ENCODE peak calls at places on chromosomes 7 and 10, in six cellular contexts. One of them, this sample, is unnamed.

GRCh38 chr10:48684792-48685651 is at the start of gene WDFY4:
- DNase-seq in HTR-8/SVneo: no peak
- DNase-seq in GM03348: no peak
- DNase-seq in GM12865: peak
- DNase-seq in renal cortical epithelial cell: no peak
- DNase-seq in OCI-LY7: peak
- DNase-seq in this sample: peak

GRCh38 chr10:30434273-30435067 is 486 bp downstream of the MAP3K8 start:
- DNase-seq in renal cortical epithelial cell: peak
- DNase-seq in HTR-8/SVneo: peak
- DNase-seq in GM12865: peak
- DNase-seq in GM03348: peak
- DNase-seq in OCI-LY7: peak
- DNase-seq in this sample: peak

GRCh38 chr10:110872984-110873569 is 1.3 kb downstream of the PDCD4 start:
- DNase-seq in GM03348: no peak
- DNase-seq in renal cortical epithelial cell: peak
- DNase-seq in OCI-LY7: no peak
- DNase-seq in HTR-8/SVneo: no peak
- DNase-seq in GM12865: no peak
- DNase-seq in this sample: no peak

GRCh38 chr7:14934831-14935230 is 32.3 kb upstream of the DGKB start:
- DNase-seq in renal cortical epithelial cell: no peak
- DNase-seq in OCI-LY7: no peak
- DNase-seq in HTR-8/SVneo: no peak
- DNase-seq in GM03348: no peak
- DNase-seq in GM12865: no peak
- DNase-seq in this sample: no peak

GRCh38 chr7:30093351-30094019 is 41.3 kb upstream of the MTURN start:
- DNase-seq in OCI-LY7: no peak
- DNase-seq in renal cortical epithelial cell: peak
- DNase-seq in HTR-8/SVneo: no peak
- DNase-seq in GM03348: peak
- DNase-seq in GM12865: no peak
- DNase-seq in this sample: no peak

GRCh38 chr10:116974442-116975005 is 30.5 kb downstream of the SHTN1 start:
- DNase-seq in GM03348: peak
- DNase-seq in renal cortical epithelial cell: peak
- DNase-seq in HTR-8/SVneo: peak
- DNase-seq in GM12865: no peak
- DNase-seq in OCI-LY7: no peak
- DNase-seq in this sample: no peak

GRCh38 chr10:13099144-13099665 is 758 bp upstream of the OPTN start:
- DNase-seq in HTR-8/SVneo: peak
- DNase-seq in GM03348: peak
- DNase-seq in OCI-LY7: peak
- DNase-seq in GM12865: peak
- DNase-seq in renal cortical epithelial cell: peak
- DNase-seq in this sample: peak

GRCh38 chr7:139915864-139916716 is 87.0 kb downstream of the TBXAS1 start:
- DNase-seq in renal cortical epithelial cell: peak
- DNase-seq in OCI-LY7: peak
- DNase-seq in HTR-8/SVneo: peak
- DNase-seq in GM12865: peak
- DNase-seq in GM03348: peak
- DNase-seq in this sample: peak

GRCh38 chr7:44796034-44796503 is 412 bp upstream of the PPIA start:
- DNase-seq in HTR-8/SVneo: peak
- DNase-seq in GM03348: peak
- DNase-seq in renal cortical epithelial cell: no peak
- DNase-seq in GM12865: no peak
- DNase-seq in OCI-LY7: peak
- DNase-seq in this sample: no peak

GRCh38 chr7:155206286-155207020 is 91.2 kb upstream of the INSIG1 start:
- DNase-seq in GM12865: peak
- DNase-seq in OCI-LY7: peak
- DNase-seq in GM03348: peak
- DNase-seq in HTR-8/SVneo: no peak
- DNase-seq in renal cortical epithelial cell: peak
- DNase-seq in this sample: peak

GRCh38 chr7:75662579-75663301 is 76.0 kb downstream of the HIP1 start:
- DNase-seq in GM03348: no peak
- DNase-seq in renal cortical epithelial cell: no peak
- DNase-seq in GM12865: peak
- DNase-seq in HTR-8/SVneo: no peak
- DNase-seq in OCI-LY7: peak
- DNase-seq in this sample: peak

GRCh38 chr10:16700331-16700730 is 116.9 kb downstream of the RSU1 start:
- DNase-seq in GM03348: no peak
- DNase-seq in renal cortical epithelial cell: no peak
- DNase-seq in HTR-8/SVneo: no peak
- DNase-seq in OCI-LY7: no peak
- DNase-seq in GM12865: no peak
- DNase-seq in this sample: no peak

GRCh38 chr7:101784275-101785127 is 32.9 kb upstream of the CUX1 start:
- DNase-seq in OCI-LY7: no peak
- DNase-seq in HTR-8/SVneo: no peak
- DNase-seq in GM03348: peak
- DNase-seq in GM12865: no peak
- DNase-seq in renal cortical epithelial cell: no peak
- DNase-seq in this sample: no peak

GRCh38 chr7:155456772-155457543 is 971 bp upstream of the EN2 start:
- DNase-seq in renal cortical epithelial cell: no peak
- DNase-seq in OCI-LY7: no peak
- DNase-seq in GM12865: no peak
- DNase-seq in GM03348: peak
- DNase-seq in HTR-8/SVneo: no peak
- DNase-seq in this sample: peak

GRCh38 chr7:128030999-128031681 is at the start of gene LRRC4:
- DNase-seq in GM12865: peak
- DNase-seq in OCI-LY7: peak
- DNase-seq in renal cortical epithelial cell: no peak
- DNase-seq in HTR-8/SVneo: peak
- DNase-seq in GM03348: peak
- DNase-seq in this sample: peak

GRCh38 chr7:132004528-132004927 is 448.1 kb upstream of the PODXL start:
- DNase-seq in GM03348: peak
- DNase-seq in OCI-LY7: no peak
- DNase-seq in HTR-8/SVneo: no peak
- DNase-seq in GM12865: no peak
- DNase-seq in renal cortical epithelial cell: no peak
- DNase-seq in this sample: no peak

GRCh38 chr10:117476716-117477115 is 65.8 kb upstream of the EMX2 start:
- DNase-seq in GM12865: no peak
- DNase-seq in GM03348: peak
- DNase-seq in renal cortical epithelial cell: no peak
- DNase-seq in OCI-LY7: no peak
- DNase-seq in HTR-8/SVneo: no peak
- DNase-seq in this sample: no peak

GRCh38 chr10:132326925-132327324 is 5.1 kb upstream of the LRRC27 start:
- DNase-seq in OCI-LY7: no peak
- DNase-seq in GM03348: no peak
- DNase-seq in renal cortical epithelial cell: no peak
- DNase-seq in GM12865: peak
- DNase-seq in HTR-8/SVneo: no peak
- DNase-seq in this sample: no peak

GRCh38 chr7:73585196-73585595 is 6.8 kb upstream of the TBL2 start:
- DNase-seq in GM03348: no peak
- DNase-seq in HTR-8/SVneo: no peak
- DNase-seq in GM12865: no peak
- DNase-seq in renal cortical epithelial cell: no peak
- DNase-seq in OCI-LY7: no peak
- DNase-seq in this sample: no peak

GRCh38 chr10:78800535-78801320 is 268.0 kb upstream of the ZMIZ1 start:
- DNase-seq in GM03348: no peak
- DNase-seq in renal cortical epithelial cell: no peak
- DNase-seq in OCI-LY7: no peak
- DNase-seq in GM12865: no peak
- DNase-seq in HTR-8/SVneo: no peak
- DNase-seq in this sample: no peak

This sample was measured in GM20000.